ENCODE peak calls at places on chromosome 3, in five cellular contexts. One of them, this sample, is unnamed.

GRCh38 chr3:62870321-62870720 is 4.9 kb downstream of the CADPS start:
- DNase-seq in cardiac fibroblast: peak; percentile 29
- DNase-seq in fibroblast of pulmonary artery: no peak
- DNase-seq in CD8-positive, alpha-beta T cell: no peak
- DNase-seq in small intestine: no peak
- DNase-seq in this sample: no peak

GRCh38 chr3:133578548-133579191 is 5.2 kb downstream of the CDV3 start:
- DNase-seq in cardiac fibroblast: peak; percentile 57
- DNase-seq in fibroblast of pulmonary artery: peak; percentile 67
- DNase-seq in CD8-positive, alpha-beta T cell: no peak
- DNase-seq in small intestine: peak; percentile 23
- DNase-seq in this sample: no peak

GRCh38 chr3:140629351-140630137 is 48.3 kb upstream of the TRIM42 start:
- DNase-seq in cardiac fibroblast: peak; percentile 99
- DNase-seq in fibroblast of pulmonary artery: peak; percentile 81
- DNase-seq in CD8-positive, alpha-beta T cell: no peak
- DNase-seq in small intestine: no peak
- DNase-seq in this sample: no peak

GRCh38 chr3:39502838-39503145 is 35.3 kb downstream of the MOBP start:
- DNase-seq in cardiac fibroblast: no peak
- DNase-seq in fibroblast of pulmonary artery: peak; percentile 23
- DNase-seq in CD8-positive, alpha-beta T cell: no peak
- DNase-seq in small intestine: no peak
- DNase-seq in this sample: no peak

GRCh38 chr3:20141841-20142240 is 44.2 kb downstream of the SGO1 start:
- DNase-seq in cardiac fibroblast: peak; percentile 13
- DNase-seq in fibroblast of pulmonary artery: peak; percentile 36
- DNase-seq in CD8-positive, alpha-beta T cell: no peak
- DNase-seq in small intestine: no peak
- DNase-seq in this sample: no peak

GRCh38 chr3:34212175-34212574 is 413.7 kb downstream of the PDCD6IP start:
- DNase-seq in cardiac fibroblast: peak; percentile 76
- DNase-seq in fibroblast of pulmonary artery: peak; percentile 57
- DNase-seq in CD8-positive, alpha-beta T cell: no peak
- DNase-seq in small intestine: no peak
- DNase-seq in this sample: no peak

GRCh38 chr3:174784206-174784934 is 74.8 kb upstream of the NAALADL2 start:
- DNase-seq in cardiac fibroblast: peak; percentile 56
- DNase-seq in fibroblast of pulmonary artery: peak; percentile 11
- DNase-seq in CD8-positive, alpha-beta T cell: no peak
- DNase-seq in small intestine: no peak
- DNase-seq in this sample: no peak

GRCh38 chr3:134792700-134793099 is 2.4 kb upstream of the EPHB1 start:
- DNase-seq in cardiac fibroblast: no peak
- DNase-seq in fibroblast of pulmonary artery: no peak
- DNase-seq in CD8-positive, alpha-beta T cell: no peak
- DNase-seq in small intestine: no peak
- DNase-seq in this sample: no peak

GRCh38 chr3:186589115-186589514 is 18.6 kb downstream of the DNAJB11 start:
- DNase-seq in cardiac fibroblast: peak; percentile 65
- DNase-seq in fibroblast of pulmonary artery: peak; percentile 50
- DNase-seq in CD8-positive, alpha-beta T cell: no peak
- DNase-seq in small intestine: no peak
- DNase-seq in this sample: no peak

GRCh38 chr3:15007681-15008141 is 57.4 kb downstream of the MRPS25 start:
- DNase-seq in cardiac fibroblast: peak; percentile 82
- DNase-seq in fibroblast of pulmonary artery: peak; percentile 86
- DNase-seq in CD8-positive, alpha-beta T cell: no peak
- DNase-seq in small intestine: no peak
- DNase-seq in this sample: no peak

GRCh38 chr3:27345493-27345892 is 23.7 kb downstream of the NEK10 start:
- DNase-seq in cardiac fibroblast: no peak
- DNase-seq in fibroblast of pulmonary artery: no peak
- DNase-seq in CD8-positive, alpha-beta T cell: no peak
- DNase-seq in small intestine: peak; percentile 56
- DNase-seq in this sample: no peak

GRCh38 chr3:46490338-46491084 is 7.3 kb upstream of the RTP3 start:
- DNase-seq in cardiac fibroblast: peak; percentile 82
- DNase-seq in fibroblast of pulmonary artery: no peak
- DNase-seq in CD8-positive, alpha-beta T cell: no peak
- DNase-seq in small intestine: no peak
- DNase-seq in this sample: no peak

GRCh38 chr3:155554777-155555445 is 190.0 kb downstream of the PLCH1 start:
- DNase-seq in cardiac fibroblast: no peak
- DNase-seq in fibroblast of pulmonary artery: no peak
- DNase-seq in CD8-positive, alpha-beta T cell: no peak
- DNase-seq in small intestine: peak; percentile 72
- DNase-seq in this sample: no peak

GRCh38 chr3:53192608-53193007 is 31.6 kb downstream of the PRKCD start:
- DNase-seq in cardiac fibroblast: no peak
- DNase-seq in fibroblast of pulmonary artery: no peak
- DNase-seq in CD8-positive, alpha-beta T cell: no peak
- DNase-seq in small intestine: no peak
- DNase-seq in this sample: no peak

GRCh38 chr3:160134964-160135363 is 90.3 kb upstream of the C3orf80 start:
- DNase-seq in cardiac fibroblast: peak; percentile 89
- DNase-seq in fibroblast of pulmonary artery: peak; percentile 90
- DNase-seq in CD8-positive, alpha-beta T cell: no peak
- DNase-seq in small intestine: no peak
- DNase-seq in this sample: no peak

GRCh38 chr3:67289626-67290025 is 291.5 kb downstream of the KBTBD8 start:
- DNase-seq in cardiac fibroblast: no peak
- DNase-seq in fibroblast of pulmonary artery: no peak
- DNase-seq in CD8-positive, alpha-beta T cell: no peak
- DNase-seq in small intestine: no peak
- DNase-seq in this sample: no peak

GRCh38 chr3:110933786-110934415 is 137.7 kb upstream of the NECTIN3 start:
- DNase-seq in cardiac fibroblast: peak; percentile 67
- DNase-seq in fibroblast of pulmonary artery: peak; percentile 22
- DNase-seq in CD8-positive, alpha-beta T cell: no peak
- DNase-seq in small intestine: no peak
- DNase-seq in this sample: no peak

GRCh38 chr3:102905826-102906225 is 471.0 kb downstream of the ZPLD1 start:
- DNase-seq in cardiac fibroblast: no peak
- DNase-seq in fibroblast of pulmonary artery: no peak
- DNase-seq in CD8-positive, alpha-beta T cell: no peak
- DNase-seq in small intestine: no peak
- DNase-seq in this sample: no peak

GRCh38 chr3:127074900-127075360 is 92.0 kb downstream of the PLXNA1 start:
- DNase-seq in cardiac fibroblast: peak; percentile 76
- DNase-seq in fibroblast of pulmonary artery: peak; percentile 58
- DNase-seq in CD8-positive, alpha-beta T cell: no peak
- DNase-seq in small intestine: no peak
- DNase-seq in this sample: no peak

GRCh38 chr3:15241341-15241740 is 35.3 kb downstream of the CAPN7 start:
- DNase-seq in cardiac fibroblast: peak; percentile 9
- DNase-seq in fibroblast of pulmonary artery: peak; percentile 31
- DNase-seq in CD8-positive, alpha-beta T cell: peak; percentile 43
- DNase-seq in small intestine: peak; percentile 16
- DNase-seq in this sample: no peak

GRCh38 chr3:11494131-11494916 is 149.4 kb downstream of the VGLL4 start:
- DNase-seq in cardiac fibroblast: peak; percentile 34
- DNase-seq in fibroblast of pulmonary artery: no peak
- DNase-seq in CD8-positive, alpha-beta T cell: no peak
- DNase-seq in small intestine: no peak
- DNase-seq in this sample: no peak

GRCh38 chr3:140093742-140094141 is 158.8 kb downstream of the CLSTN2 start:
- DNase-seq in cardiac fibroblast: peak; percentile 62
- DNase-seq in fibroblast of pulmonary artery: peak; percentile 43
- DNase-seq in CD8-positive, alpha-beta T cell: no peak
- DNase-seq in small intestine: no peak
- DNase-seq in this sample: no peak

GRCh38 chr3:42556089-42556632 is 25.6 kb downstream of the SEC22C start:
- DNase-seq in cardiac fibroblast: no peak
- DNase-seq in fibroblast of pulmonary artery: no peak
- DNase-seq in CD8-positive, alpha-beta T cell: peak; percentile 21
- DNase-seq in small intestine: peak; percentile 33
- DNase-seq in this sample: no peak

GRCh38 chr3:81684739-81685395 is 76.6 kb downstream of the GBE1 start:
- DNase-seq in cardiac fibroblast: peak; percentile 48
- DNase-seq in fibroblast of pulmonary artery: peak; percentile 30
- DNase-seq in CD8-positive, alpha-beta T cell: no peak
- DNase-seq in small intestine: peak; percentile 74
- DNase-seq in this sample: no peak

GRCh38 chr3:7978104-7978457 is 523.5 kb upstream of the LMCD1 start:
- DNase-seq in cardiac fibroblast: no peak
- DNase-seq in fibroblast of pulmonary artery: no peak
- DNase-seq in CD8-positive, alpha-beta T cell: no peak
- DNase-seq in small intestine: no peak
- DNase-seq in this sample: no peak

DNA sequence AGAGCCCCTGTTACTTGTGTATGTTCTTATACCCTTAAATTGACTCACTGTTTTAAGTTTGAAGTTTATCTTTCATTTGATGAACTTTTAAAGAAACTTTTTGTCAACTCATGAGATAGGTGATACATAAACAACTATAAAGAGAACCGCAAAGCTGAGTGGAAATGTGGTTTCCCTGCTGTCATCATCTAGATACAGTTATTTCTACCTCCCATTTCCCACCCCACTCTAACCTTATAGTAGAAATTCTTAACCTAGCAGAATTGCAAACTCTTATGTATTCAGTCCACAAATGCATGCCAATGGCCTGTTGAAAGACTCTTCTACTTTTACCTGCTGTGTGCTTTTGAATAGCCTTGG is 2.7 kb downstream of the TIPARP start:
- DNase-seq in cardiac fibroblast: no peak
- DNase-seq in fibroblast of pulmonary artery: no peak
- DNase-seq in CD8-positive, alpha-beta T cell: peak; percentile 35
- DNase-seq in small intestine: peak; percentile 32
- DNase-seq in this sample: no peak
- H3K4me3 ChIP-seq in cardiac fibroblast: no peak overlapping the region
- H3K4me3 ChIP-seq in fibroblast of pulmonary artery: peak overlapping the region; percentile 87
- H3K4me3 ChIP-seq in CD8-positive, alpha-beta T cell: no peak overlapping the region
- H3K4me3 ChIP-seq in small intestine: peak overlapping the region; percentile 88
- H3K4me3 ChIP-seq in this sample: no peak overlapping the region

GRCh38 chr3:9401986-9402385 is 4.6 kb downstream of the SETD5 start:
- DNase-seq in cardiac fibroblast: no peak
- DNase-seq in fibroblast of pulmonary artery: no peak
- DNase-seq in CD8-positive, alpha-beta T cell: no peak
- DNase-seq in small intestine: no peak
- DNase-seq in this sample: no peak

GRCh38 chr3:9404680-9405079 is 7.3 kb downstream of the SETD5 start:
- DNase-seq in cardiac fibroblast: no peak
- DNase-seq in fibroblast of pulmonary artery: no peak
- DNase-seq in CD8-positive, alpha-beta T cell: peak; percentile 16
- DNase-seq in small intestine: peak; percentile 46
- DNase-seq in this sample: no peak

GRCh38 chr3:9403463-9403862 is 6.0 kb downstream of the SETD5 start:
- DNase-seq in cardiac fibroblast: no peak
- DNase-seq in fibroblast of pulmonary artery: no peak
- DNase-seq in CD8-positive, alpha-beta T cell: no peak
- DNase-seq in small intestine: no peak
- DNase-seq in this sample: no peak

GRCh38 chr3:9400626-9401025 is 3.2 kb downstream of the SETD5 start:
- DNase-seq in cardiac fibroblast: no peak
- DNase-seq in fibroblast of pulmonary artery: no peak
- DNase-seq in CD8-positive, alpha-beta T cell: no peak
- DNase-seq in small intestine: no peak
- DNase-seq in this sample: no peak

DNA sequence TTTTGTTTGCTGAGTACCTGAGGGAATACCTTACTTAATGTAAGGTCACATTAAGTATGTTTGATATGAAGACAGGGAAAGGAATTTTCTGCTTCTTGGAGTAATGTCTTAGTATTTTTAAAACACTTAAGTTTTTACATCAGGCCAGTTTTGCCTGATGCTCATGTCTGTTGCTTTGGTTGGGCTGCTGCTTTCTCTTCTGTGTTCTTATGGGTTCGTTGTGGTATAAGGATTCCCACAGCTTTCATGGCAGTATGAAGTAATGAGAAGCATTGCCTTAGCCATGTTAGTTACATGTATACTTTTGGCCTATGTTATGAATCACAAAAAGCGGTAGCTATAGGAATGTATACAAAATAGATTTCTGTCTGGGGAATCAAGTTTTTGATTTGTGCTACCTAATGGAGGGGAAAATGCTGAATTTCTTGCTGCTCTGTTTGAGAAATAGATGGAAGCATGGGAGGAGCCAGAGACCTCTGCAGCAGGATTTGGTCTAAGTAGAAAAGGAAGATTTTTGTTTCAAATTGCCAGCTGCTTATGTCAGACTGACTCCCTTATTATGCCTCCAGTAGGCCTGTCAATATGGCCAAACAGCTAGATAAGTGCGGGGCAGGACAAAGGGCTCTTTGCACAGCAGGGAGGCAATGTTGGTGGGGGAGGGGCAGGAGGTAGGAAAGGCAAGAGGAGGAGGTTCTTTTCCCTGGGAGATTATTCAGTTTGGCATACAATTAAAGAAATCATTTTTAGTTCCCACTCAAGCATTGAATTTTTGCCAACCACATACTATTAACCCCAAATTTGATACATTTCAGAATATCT is 5.2 kb downstream of the SETD5 start:
- DNase-seq in cardiac fibroblast: peak; percentile 35
- DNase-seq in fibroblast of pulmonary artery: peak; percentile 70
- DNase-seq in CD8-positive, alpha-beta T cell: no peak
- DNase-seq in small intestine: peak; percentile 91
- DNase-seq in this sample: no peak
- H3K4me3 ChIP-seq in cardiac fibroblast: no peak overlapping the region
- H3K4me3 ChIP-seq in fibroblast of pulmonary artery: peak overlapping the region; percentile 85
- H3K4me3 ChIP-seq in CD8-positive, alpha-beta T cell: no peak overlapping the region
- H3K4me3 ChIP-seq in small intestine: no peak overlapping the region
- H3K4me3 ChIP-seq in this sample: no peak overlapping the region

DNA sequence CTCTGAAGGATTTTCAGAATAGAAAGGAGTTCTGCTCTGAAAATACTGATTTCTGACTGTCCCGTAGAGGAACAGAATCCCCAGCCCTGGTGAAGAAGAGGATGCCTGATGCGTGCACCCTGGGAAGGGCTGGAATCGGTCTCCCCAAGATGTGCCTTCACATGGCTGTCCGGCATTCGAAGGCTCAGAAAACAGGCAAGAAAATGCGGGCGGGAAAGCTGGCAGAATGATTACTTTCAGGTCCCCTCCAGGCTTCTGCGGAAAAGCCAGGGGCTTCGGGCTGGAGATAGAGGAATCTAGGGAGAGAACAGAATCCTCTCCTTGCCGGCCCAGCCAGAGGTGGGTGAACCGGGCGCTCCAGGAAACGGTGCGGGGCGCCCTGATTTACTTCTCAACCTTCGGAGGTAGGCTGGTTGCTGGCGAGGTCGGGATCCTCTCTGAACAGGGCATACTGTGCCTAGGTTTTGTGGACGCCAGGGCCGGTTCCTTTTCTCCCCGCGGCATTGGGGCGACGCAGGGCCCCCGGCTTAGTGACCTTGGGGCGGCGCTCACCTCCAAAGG is 2.5 kb downstream of the FOXL2NB start:
- DNase-seq in cardiac fibroblast: no peak
- DNase-seq in fibroblast of pulmonary artery: no peak
- DNase-seq in CD8-positive, alpha-beta T cell: no peak
- DNase-seq in small intestine: no peak
- DNase-seq in this sample: no peak
- H3K4me3 ChIP-seq in cardiac fibroblast: peak overlapping the region; percentile 36
- H3K4me3 ChIP-seq in fibroblast of pulmonary artery: peak overlapping the region; percentile 40
- H3K4me3 ChIP-seq in CD8-positive, alpha-beta T cell: peak overlapping the region; percentile 33
- H3K4me3 ChIP-seq in small intestine: peak overlapping the region; percentile 22
- H3K4me3 ChIP-seq in this sample: no peak overlapping the region

DNA sequence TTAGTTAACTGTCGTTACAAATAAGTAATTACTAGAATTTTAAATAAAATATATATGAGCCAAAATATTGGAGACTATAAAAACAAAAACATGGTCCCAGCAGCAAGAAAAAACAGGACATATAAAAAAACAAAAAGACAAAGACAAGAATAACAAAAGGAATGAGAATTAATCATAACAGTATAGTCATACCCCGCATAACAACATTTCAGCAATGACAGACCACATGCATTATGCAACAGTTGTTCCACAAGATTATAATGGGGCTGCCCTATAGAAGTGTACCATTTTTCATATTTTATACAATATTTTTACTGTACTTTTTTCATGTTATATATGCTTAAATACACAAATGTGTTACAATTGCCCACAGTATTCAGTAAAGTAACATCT is 5.6 kb downstream of the HLTF start:
- DNase-seq in cardiac fibroblast: peak; percentile 88
- DNase-seq in fibroblast of pulmonary artery: peak; percentile 85
- DNase-seq in CD8-positive, alpha-beta T cell: no peak
- DNase-seq in small intestine: no peak
- DNase-seq in this sample: no peak
- H3K4me3 ChIP-seq in cardiac fibroblast: no peak overlapping the region
- H3K4me3 ChIP-seq in fibroblast of pulmonary artery: peak overlapping the region; percentile 6
- H3K4me3 ChIP-seq in CD8-positive, alpha-beta T cell: no peak overlapping the region
- H3K4me3 ChIP-seq in small intestine: no peak overlapping the region
- H3K4me3 ChIP-seq in this sample: no peak overlapping the region

This sample was measured in esophagus squamous epithelium.